ENCODE peak calls at places on chromosomes 2 and 18, in eight cellular contexts. Y, Z, M, L, P, H, A and C are unnamed samples.

GRCh38 chr2:7057865-7058400 is 140.7 kb downstream of the RNF144A start:
- DNase-seq in A (no peak), P (no peak), M (no peak), L (no peak), Y (no peak), H (no peak), Z (no peak), C (no peak)

GRCh38 chr18:11975721-11976120 is 5.6 kb upstream of the IMPA2 start:
- DNase-seq in M (no peak), L (no peak), A (no peak), P (no peak), H (no peak), Y (no peak), Z (no peak), C (no peak)

GRCh38 chr2:20171445-20171977 is 53.4 kb downstream of the SDC1 start:
- DNase-seq in Z (no peak), M (no peak), A (no peak), L (no peak), Y (no peak), P (no peak), H (no peak), C (no peak)

GRCh38 chr2:127305985-127306585 is 12.1 kb upstream of the ERCC3 start:
- DNase-seq in Z (no peak), L (no peak), A (no peak), M (no peak), P (no peak), H (no peak), Y (no peak), C (no peak)

GRCh38 chr2:54599326-54599710 is 124.1 kb upstream of the EML6 start:
- DNase-seq in P (peak; percentile 35), Z (no peak), L (no peak), M (no peak), A (no peak), H (no peak), Y (no peak), C (no peak)

GRCh38 chr2:113138428-113139322 is 11.3 kb downstream of the IL1RN start:
- DNase-seq in Y (peak; percentile 27), P (peak; percentile 70), A (no peak), Z (no peak), M (peak; percentile 65), H (peak; percentile 67), L (peak; percentile 71), C (peak; percentile 70)

GRCh38 chr18:500230-500555 is 308 bp downstream of the COLEC12 start:
- DNase-seq in L (peak; percentile 55), Z (no peak), Y (no peak), M (no peak), A (no peak), P (no peak), H (no peak), C (no peak)

GRCh38 chr18:2538844-2539243 is 32.5 kb downstream of the METTL4 start:
- DNase-seq in P (no peak), Y (no peak), H (no peak), Z (no peak), A (no peak), L (no peak), M (no peak), C (no peak)

GRCh38 chr2:225196579-225196978 is 154.3 kb upstream of the DOCK10 start:
- DNase-seq in H (no peak), M (no peak), A (no peak), P (no peak), Z (no peak), Y (no peak), L (no peak), C (no peak)

GRCh38 chr18:57921708-57922107 is 118.6 kb upstream of the ATP8B1 start:
- DNase-seq in Y (no peak), L (no peak), H (peak; percentile 32), Z (no peak), P (peak; percentile 19), A (no peak), M (no peak), C (peak; percentile 42)

GRCh38 chr2:40448476-40449079 is 3.3 kb downstream of the SLC8A1 start:
- DNase-seq in H (no peak), P (peak; percentile 61), A (no peak), M (no peak), Y (peak; percentile 8), L (no peak), Z (no peak), C (no peak)